ENCODE peak calls at places on chromosomes 13 and 19, in nine cellular contexts. X, J, Z, M, I, N, P, W and K are unnamed samples.

GRCh38 chr13:20686863-20687579 is 16.5 kb upstream of the IL17D start:
- DNase-seq in M (no peak), W (no peak), J (no peak), N (no peak), P (no peak), X (no peak), Z (no peak), I (no peak), K (no peak)

GRCh38 chr19:49433240-49433901 is 8.0 kb downstream of the SLC17A7 start:
- DNase-seq in J (no peak), M (no peak), Z (no peak), W (no peak), P (no peak), I (no peak), N (no peak), X (no peak), K (no peak)

GRCh38 chr19:37007587-37008220 is 70.5 kb upstream of the ZNF420 start:
- DNase-seq in I (no peak), M (no peak), Z (no peak), W (peak), N (no peak), J (peak), X (peak), P (peak), K (no peak)

GRCh38 chr13:38944219-38944618 is 46.4 kb downstream of the STOML3 start:
- DNase-seq in P (no peak), M (no peak), X (no peak), N (no peak), Z (no peak), I (no peak), W (no peak), J (no peak), K (no peak)

GRCh38 chr13:19981685-19982238 is 23.2 kb downstream of the ZMYM2 start:
- DNase-seq in M (no peak), N (no peak), J (no peak), W (no peak), Z (no peak), I (no peak), X (no peak), P (no peak), K (no peak)

GRCh38 chr19:15466851-15467733 is 2.7 kb upstream of the RASAL3 start:
- DNase-seq in I (no peak), J (peak), W (no peak), P (peak), Z (no peak), M (peak), N (no peak), X (no peak), K (no peak)

GRCh38 chr19:29367701-29368306 is 154.9 kb upstream of the UQCRFS1 start:
- DNase-seq in W (no peak), J (no peak), Z (no peak), P (no peak), N (no peak), M (no peak), I (no peak), X (no peak), K (no peak)

GRCh38 chr19:15288146-15288963 is 44.0 kb downstream of the BRD4 start:
- DNase-seq in X (peak), P (no peak), I (no peak), N (no peak), M (no peak), J (no peak), W (peak), Z (peak), K (no peak)

GRCh38 chr19:35048911-35049411 is 7.4 kb downstream of the HPN start:
- DNase-seq in I (no peak), W (peak), P (no peak), J (no peak), N (no peak), M (peak), Z (no peak), X (no peak), K (no peak)
- TF ChIP-seq POLR2A in I (no peak), W (no peak), P (no peak), J (no peak), N (no peak), M (no peak), Z (no peak), X (no peak), K (no peak)

GRCh38 chr19:1156305-1156801 is 17.7 kb downstream of the SBNO2 start:
- DNase-seq in N (no peak), M (peak), P (peak), Z (no peak), W (no peak), X (no peak), J (no peak), I (no peak), K (no peak)

GRCh38 chr19:1154731-1155351 is 19.2 kb downstream of the SBNO2 start:
- DNase-seq in N (peak), X (peak), J (peak), Z (peak), M (peak), W (peak), I (peak), P (peak), K (no peak)

GRCh38 chr19:1155352-1156304 is 18.4 kb downstream of the SBNO2 start:
- DNase-seq in J (no peak), I (no peak), N (no peak), P (peak), M (peak), X (no peak), W (no peak), Z (no peak), K (no peak)

GRCh38 chr19:1151917-1152601 is 22.0 kb downstream of the SBNO2 start:
- DNase-seq in I (no peak), M (no peak), N (no peak), W (no peak), P (no peak), Z (no peak), J (no peak), X (no peak), K (no peak)

DNA sequence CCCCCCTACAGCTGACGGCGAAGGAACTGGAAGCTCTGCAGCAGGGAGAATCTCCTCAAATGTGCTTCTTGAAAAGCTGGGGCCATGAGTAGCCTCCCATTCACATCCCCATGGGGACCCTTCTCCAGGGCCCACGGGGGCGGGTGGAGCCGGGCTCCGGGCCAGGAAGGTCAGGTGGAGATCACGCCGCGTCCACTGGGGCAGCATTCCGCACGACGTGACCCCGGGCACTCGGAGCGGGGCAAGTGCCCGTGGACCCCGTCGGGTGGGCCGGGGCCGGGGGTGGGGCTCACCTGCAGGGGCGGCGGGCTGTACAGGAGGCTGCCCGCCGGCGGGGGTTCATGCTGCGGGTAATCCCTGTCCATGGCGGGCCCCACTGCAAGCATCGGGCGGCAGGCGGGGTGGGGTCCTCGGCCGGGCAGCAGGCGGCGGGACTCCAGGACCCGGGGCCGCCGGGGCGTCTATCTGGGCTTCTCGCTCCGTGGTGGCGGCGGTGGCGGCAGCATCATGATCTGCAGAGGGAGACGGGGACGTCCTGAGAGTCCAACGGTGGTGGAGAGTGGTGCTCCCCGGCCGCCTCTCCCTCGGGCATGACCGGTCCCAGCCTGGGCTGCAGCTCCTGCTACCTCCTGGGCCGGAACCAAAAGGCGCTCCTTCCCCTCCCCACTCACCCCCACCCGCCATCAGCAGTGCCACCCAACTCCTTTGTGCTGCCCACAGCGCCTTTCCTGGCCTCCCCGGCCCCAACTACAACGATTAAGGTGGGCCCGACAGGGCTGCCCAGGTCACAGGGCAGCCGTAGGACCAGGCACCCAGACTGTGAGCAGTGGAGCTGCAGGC is 20.0 kb downstream of the SBNO2 start:
- DNase-seq in N (no peak), W (no peak), P (no peak), I (no peak), X (no peak), Z (no peak), M (no peak), J (no peak), K (no peak)
- H3K4me3 ChIP-seq in N (peak), W (no peak), P (peak), I (peak), X (no peak), Z (peak), M (peak), J (no peak), K (peak)

GRCh38 chr13:99577934-99578917 is 77.0 kb downstream of the TM9SF2 start:
- DNase-seq in N (peak), Z (no peak), X (no peak), M (no peak), W (no peak), I (no peak), J (no peak), P (peak), K (no peak)
- TF ChIP-seq EP300 in N (no peak), Z (no peak), X (no peak), M (no peak), W (no peak), I (no peak), J (no peak), P (no peak), K (no peak)

DNA sequence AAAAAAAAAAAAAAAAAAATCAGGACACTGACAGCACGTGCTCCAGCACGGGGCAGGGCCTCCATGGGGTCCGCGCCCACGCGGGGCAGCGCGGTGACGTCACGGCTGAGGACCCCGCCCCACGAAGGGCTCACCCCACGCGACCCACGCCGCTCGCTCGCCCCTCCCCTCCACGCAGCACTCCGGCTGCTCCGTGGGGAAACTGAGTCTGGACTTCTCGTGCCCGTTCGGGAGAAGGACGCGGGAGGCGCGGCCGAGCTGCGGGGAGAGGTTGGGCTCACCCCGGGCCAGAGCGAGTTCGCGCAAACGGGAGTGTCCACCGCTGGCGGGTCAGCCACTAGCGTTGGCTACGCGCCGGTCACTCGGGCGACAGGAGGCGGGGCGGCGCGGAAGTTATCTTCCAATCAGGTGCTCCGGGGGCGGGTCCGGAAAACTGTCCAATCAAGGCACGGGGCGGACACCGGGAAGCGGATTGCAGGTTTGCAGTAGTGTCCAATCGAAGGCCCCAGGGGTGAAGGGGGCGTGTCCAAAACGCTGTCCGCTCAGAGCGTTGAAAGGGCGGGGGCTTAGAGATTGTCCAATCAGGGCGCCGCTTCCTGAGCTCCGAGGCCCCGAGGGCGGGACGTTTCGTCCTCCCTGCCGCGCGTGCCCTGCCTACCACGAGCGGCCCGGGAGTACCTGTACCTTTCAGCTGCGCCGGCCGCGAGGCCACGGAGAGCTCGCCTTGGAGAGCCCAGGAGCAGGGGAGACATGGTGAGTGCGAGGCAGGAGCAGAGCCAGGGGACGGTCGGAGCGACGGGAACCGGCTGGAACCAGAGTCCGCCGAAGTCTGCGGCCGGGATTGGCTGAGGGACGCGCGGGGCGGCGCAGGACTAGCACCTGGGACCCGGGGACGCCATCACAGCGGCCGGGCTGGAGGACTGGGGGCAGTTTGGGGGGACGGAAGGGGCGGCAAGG is at the start of gene ZNF57:
- DNase-seq in M (peak), I (peak), Z (peak), J (peak), N (peak), P (peak), X (peak), W (peak), K (peak)
- TF ChIP-seq POLR2A in M (no peak), I (no peak), Z (peak), J (peak), N (peak), P (peak), X (peak), W (no peak), K (peak)

GRCh38 chr13:51605698-51606097 is 21.4 kb downstream of the WDFY2 start:
- DNase-seq in N (no peak), X (no peak), Z (no peak), W (no peak), M (no peak), P (no peak), I (no peak), J (no peak), K (no peak)
- H3K4me3 ChIP-seq in N (no peak), X (no peak), Z (no peak), W (no peak), M (no peak), P (no peak), I (no peak), J (no peak), K (no peak)

GRCh38 chr19:52492991-52493470 is 34.4 kb upstream of the ZNF808 start:
- DNase-seq in P (no peak), I (no peak), X (no peak), W (no peak), J (no peak), Z (no peak), N (no peak), M (no peak), K (no peak)
- TF ChIP-seq EP300 in P (no peak), I (no peak), X (no peak), W (no peak), J (no peak), Z (no peak), N (no peak), M (no peak), K (no peak)

DNA sequence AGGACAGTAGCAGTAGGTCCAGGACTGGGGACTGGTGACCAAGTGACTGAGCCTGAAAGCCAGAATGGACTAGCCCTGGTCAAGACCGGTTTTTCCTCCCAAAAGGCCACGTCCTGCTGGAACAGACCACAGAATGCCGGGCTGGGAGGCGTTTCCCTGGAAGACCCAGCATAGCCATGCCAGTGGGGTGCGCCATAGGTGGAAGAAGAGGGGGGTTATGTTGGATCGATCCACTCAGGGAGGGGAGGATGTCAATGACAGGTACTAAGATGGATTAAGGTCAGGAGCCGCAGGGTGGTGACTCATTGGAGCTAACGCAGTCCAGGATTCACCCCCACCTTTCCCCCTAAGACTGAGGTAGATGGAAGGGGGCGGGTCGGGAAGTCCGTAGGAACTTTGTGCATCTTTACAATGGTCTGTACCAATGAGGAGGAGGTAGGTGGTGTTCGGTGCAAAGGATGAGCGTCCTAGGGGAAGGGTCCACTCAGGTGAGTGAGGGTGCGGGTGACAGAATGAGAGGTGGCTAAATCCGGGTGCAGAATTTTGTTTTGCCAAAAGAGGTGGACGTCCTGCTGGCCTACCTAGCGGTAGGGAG is 21.0 kb downstream of the VASP start:
- DNase-seq in N (no peak), M (no peak), I (no peak), J (no peak), Z (no peak), P (peak), X (no peak), W (no peak), K (no peak)
- TF ChIP-seq POLR2A in N (no peak), M (no peak), I (no peak), J (no peak), Z (no peak), P (no peak), X (no peak), W (no peak), K (no peak)

GRCh38 chr13:112061367-112062046 is 5.4 kb upstream of the SOX1 start:
- DNase-seq in W (no peak), J (no peak), X (no peak), N (no peak), Z (no peak), M (no peak), I (no peak), P (no peak), K (no peak)
- H3K4me3 ChIP-seq in W (no peak), J (no peak), X (no peak), N (no peak), Z (no peak), M (no peak), I (no peak), P (no peak), K (no peak)

GRCh38 chr13:72970301-72970880 is 88.4 kb upstream of the KLF5 start:
- DNase-seq in N (no peak), M (no peak), X (no peak), Z (no peak), P (no peak), W (no peak), J (no peak), I (no peak), K (no peak)
- TF ChIP-seq EP300 in N (no peak), M (no peak), X (no peak), Z (no peak), P (no peak), W (no peak), J (no peak), I (no peak), K (no peak)

DNA sequence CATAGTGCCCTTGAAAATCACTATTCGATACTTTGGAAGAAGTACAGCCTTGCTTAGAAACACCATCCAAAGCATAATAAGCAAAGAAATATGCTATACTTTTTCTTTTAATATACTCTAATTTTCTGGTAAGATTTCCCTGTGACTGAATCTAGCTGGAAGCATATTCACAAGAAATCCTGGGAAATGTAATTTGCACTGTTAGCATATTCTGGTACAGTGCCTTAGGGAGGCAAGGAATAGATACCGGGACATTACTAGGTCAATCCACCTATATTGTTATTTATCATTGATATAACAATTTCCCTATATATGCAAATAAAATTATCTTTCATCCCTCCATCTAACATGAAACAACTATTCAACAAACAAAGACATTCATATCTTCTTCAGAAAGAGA is 1131.3 kb upstream of the PRR20A start:
- DNase-seq in Z (no peak), J (no peak), P (no peak), W (no peak), X (no peak), I (no peak), M (no peak), N (no peak), K (no peak)
- TF ChIP-seq POLR2A in Z (no peak), J (no peak), P (no peak), W (no peak), X (no peak), I (no peak), M (no peak), N (no peak), K (no peak)